ENCODE peak calls at places on chromosomes 1 and 21, in five cellular contexts. A is epithelial cell of esophagus, U is COR-L47, Z is fibroblast of villous mesenchyme, W is HEK293T. K is an unnamed sample.

GRCh38 chr1:30135729-30136128 is 587.7 kb downstream of the MATN1 start:
- DNase-seq in Z (no peak), A (no peak), W (no peak), U (no peak), K (no peak)

GRCh38 chr1:32249831-32250525 is 1.1 kb upstream of the LCK start:
- DNase-seq in U (no peak), A (peak; percentile 68), W (no peak), Z (no peak), K (no peak)

GRCh38 chr1:2049225-2049516 is 1.0 kb upstream of the PRKCZ start:
- DNase-seq in Z (no peak), A (no peak), U (no peak), W (no peak), K (no peak)

GRCh38 chr1:44808938-44809917 is 905 bp downstream of the BTBD19 start:
- DNase-seq in W (no peak), A (no peak), Z (peak; percentile 86), U (no peak), K (no peak)

GRCh38 chr21:26471116-26471505 is 102.0 kb downstream of the CYYR1 start:
- DNase-seq in W (no peak), Z (no peak), U (no peak), A (no peak), K (no peak)

GRCh38 chr21:38773108-38774061 is 32.3 kb upstream of the ETS2 start:
- DNase-seq in A (peak; percentile 96), U (no peak), W (no peak), Z (peak; percentile 96), K (no peak)

GRCh38 chr1:32426489-32427255 is 32.4 kb upstream of the BSDC1 start:
- DNase-seq in Z (peak; percentile 20), A (peak; percentile 36), W (no peak), U (no peak), K (no peak)

GRCh38 chr1:226638608-226639007 is 90.0 kb downstream of the STUM start:
- DNase-seq in A (no peak), Z (no peak), W (no peak), U (no peak), K (no peak)

GRCh38 chr1:109392788-109393580 is 4.7 kb downstream of the SORT1 start:
- DNase-seq in W (peak; percentile 35), U (no peak), A (peak; percentile 30), Z (peak; percentile 79), K (peak; percentile 47)

GRCh38 chr1:174217787-174218574 is 58.7 kb downstream of the RABGAP1L start:
- DNase-seq in Z (peak; percentile 51), W (peak; percentile 25), A (peak; percentile 50), U (peak; percentile 4), K (no peak)

GRCh38 chr1:206794294-206794908 is 22.1 kb upstream of the IL10 start:
- DNase-seq in A (no peak), Z (no peak), U (no peak), W (no peak), K (no peak)

GRCh38 chr1:171345536-171345935 is 31.6 kb downstream of the FMO4 start:
- DNase-seq in Z (no peak), U (no peak), W (no peak), A (no peak), K (no peak)

GRCh38 chr1:244286341-244286740 is 165.4 kb downstream of the ADSS2 start:
- DNase-seq in A (no peak), U (no peak), W (no peak), Z (no peak), K (no peak)

GRCh38 chr1:20494609-20495311 is 8.8 kb upstream of the CAMK2N1 start:
- DNase-seq in Z (peak; percentile 59), U (no peak), A (peak; percentile 92), W (no peak), K (no peak)

GRCh38 chr1:160400284-160400645 is at the start of gene VANGL2:
- DNase-seq in U (peak; percentile 64), W (peak; percentile 95), A (peak; percentile 73), Z (peak; percentile 11), K (peak; percentile 76)

GRCh38 chr1:13945856-13946255 is 245.9 kb downstream of the PRDM2 start:
- DNase-seq in Z (no peak), A (no peak), U (no peak), W (no peak), K (no peak)

GRCh38 chr1:10761503-10762152 is 34.8 kb downstream of the CASZ1 start:
- DNase-seq in Z (no peak), A (no peak), W (no peak), U (no peak), K (no peak)

GRCh38 chr1:204384636-204385354 is 25.1 kb upstream of the PLEKHA6 start:
- DNase-seq in U (no peak), A (peak; percentile 63), Z (no peak), W (no peak), K (peak; percentile 60)

GRCh38 chr1:108533351-108534083 is 26.4 kb upstream of the EEIG2 start:
- DNase-seq in W (no peak), Z (no peak), U (no peak), A (peak; percentile 42), K (no peak)

GRCh38 chr1:15962176-15962575 is 13.7 kb downstream of the ZBTB17 start:
- DNase-seq in A (no peak), U (no peak), Z (no peak), W (no peak), K (no peak)

GRCh38 chr1:163797816-163798215 is 476.1 kb downstream of the NUF2 start:
- DNase-seq in Z (no peak), A (peak; percentile 51), W (no peak), U (no peak), K (no peak)